ENCODE peak calls at places on chromosomes 6 and 20, in six cellular contexts. P is pancreas, Y is epithelial cell of esophagus, L is glutamatergic neuron, S is body of pancreas, Z is Calu3. W is an unnamed sample.

GRCh38 chr6:34484899-34485298 is 19.0 kb downstream of the PACSIN1 start:
- DNase-seq in P (no peak), Y (peak; percentile 93), L (no peak), S (no peak), Z (peak; percentile 76), W (no peak)

GRCh38 chr6:7479801-7480266 is 61.6 kb upstream of the DSP start:
- DNase-seq in P (peak; percentile 54), Y (peak; percentile 100), L (no peak), S (peak; percentile 69), Z (peak; percentile 40), W (peak; percentile 83)

GRCh38 chr20:29878777-29879442 is 1378.6 kb upstream of the DEFB115 start:
- DNase-seq in P (no peak), Y (no peak), L (no peak), S (no peak), Z (no peak), W (no peak)

GRCh38 chr20:24497851-24498250 is 28.4 kb downstream of the SYNDIG1 start:
- DNase-seq in P (peak; percentile 58), Y (peak; percentile 77), L (no peak), S (peak; percentile 54), Z (no peak), W (no peak)

GRCh38 chr6:88220493-88220892 is 54.3 kb upstream of the CNR1 start:
- DNase-seq in P (no peak), Y (peak; percentile 42), L (no peak), S (no peak), Z (no peak), W (no peak)

GRCh38 chr6:38589367-38589720 is 50.4 kb downstream of the BTBD9 start:
- DNase-seq in P (no peak), Y (peak; percentile 58), L (no peak), S (no peak), Z (no peak), W (no peak)

GRCh38 chr6:16766043-16766521 is 4.8 kb upstream of the ATXN1 start:
- DNase-seq in P (no peak), Y (peak; percentile 75), L (no peak), S (no peak), Z (peak; percentile 7), W (no peak)

GRCh38 chr6:52162940-52163908 is 23.0 kb upstream of the IL17A start:
- DNase-seq in P (no peak), Y (peak; percentile 66), L (no peak), S (no peak), Z (no peak), W (no peak)

GRCh38 chr6:149940673-149940984 is 1.2 kb upstream of the ULBP2 start:
- DNase-seq in P (no peak), Y (no peak), L (no peak), S (no peak), Z (no peak), W (no peak)

GRCh38 chr6:71676298-71676697 is 210.1 kb upstream of the RIMS1 start:
- DNase-seq in P (no peak), Y (no peak), L (no peak), S (no peak), Z (no peak), W (no peak)

GRCh38 chr20:50788868-50789125 is 6.1 kb upstream of the BCAS4 start:
- DNase-seq in P (no peak), Y (no peak), L (no peak), S (no peak), Z (no peak), W (no peak)

GRCh38 chr6:35058827-35059522 is 82.2 kb downstream of the TCP11 start:
- DNase-seq in P (no peak), Y (no peak), L (peak; percentile 17), S (no peak), Z (no peak), W (no peak)

GRCh38 chr6:71979911-71980310 is 93.6 kb downstream of the RIMS1 start:
- DNase-seq in P (no peak), Y (peak; percentile 68), L (no peak), S (no peak), Z (no peak), W (no peak)

GRCh38 chr6:55734256-55734655 is 141.1 kb downstream of the BMP5 start:
- DNase-seq in P (no peak), Y (peak; percentile 61), L (no peak), S (no peak), Z (no peak), W (no peak)

GRCh38 chr6:142323377-142323776 is 21.6 kb downstream of the ADGRG6 start:
- DNase-seq in P (no peak), Y (peak; percentile 98), L (no peak), S (no peak), Z (no peak), W (no peak)

GRCh38 chr6:25608562-25609174 is 43.3 kb upstream of the SCGN start:
- DNase-seq in P (no peak), Y (no peak), L (no peak), S (no peak), Z (no peak), W (no peak)

GRCh38 chr20:56380375-56380774 is 11.6 kb downstream of the AURKA start:
- DNase-seq in P (no peak), Y (no peak), L (no peak), S (no peak), Z (no peak), W (no peak)

GRCh38 chr6:29945421-29945820 is 3.1 kb downstream of the HLA-A start:
- DNase-seq in P (no peak), Y (no peak), L (no peak), S (no peak), Z (no peak), W (no peak)

GRCh38 chr6:127191716-127192115 is 73.2 kb downstream of the RSPO3 start:
- DNase-seq in P (no peak), Y (peak; percentile 58), L (no peak), S (no peak), Z (no peak), W (no peak)

GRCh38 chr6:82955841-82956240 is 109.8 kb downstream of the UBE3D start:
- DNase-seq in P (no peak), Y (peak; percentile 70), L (no peak), S (no peak), Z (no peak), W (no peak)

DNA sequence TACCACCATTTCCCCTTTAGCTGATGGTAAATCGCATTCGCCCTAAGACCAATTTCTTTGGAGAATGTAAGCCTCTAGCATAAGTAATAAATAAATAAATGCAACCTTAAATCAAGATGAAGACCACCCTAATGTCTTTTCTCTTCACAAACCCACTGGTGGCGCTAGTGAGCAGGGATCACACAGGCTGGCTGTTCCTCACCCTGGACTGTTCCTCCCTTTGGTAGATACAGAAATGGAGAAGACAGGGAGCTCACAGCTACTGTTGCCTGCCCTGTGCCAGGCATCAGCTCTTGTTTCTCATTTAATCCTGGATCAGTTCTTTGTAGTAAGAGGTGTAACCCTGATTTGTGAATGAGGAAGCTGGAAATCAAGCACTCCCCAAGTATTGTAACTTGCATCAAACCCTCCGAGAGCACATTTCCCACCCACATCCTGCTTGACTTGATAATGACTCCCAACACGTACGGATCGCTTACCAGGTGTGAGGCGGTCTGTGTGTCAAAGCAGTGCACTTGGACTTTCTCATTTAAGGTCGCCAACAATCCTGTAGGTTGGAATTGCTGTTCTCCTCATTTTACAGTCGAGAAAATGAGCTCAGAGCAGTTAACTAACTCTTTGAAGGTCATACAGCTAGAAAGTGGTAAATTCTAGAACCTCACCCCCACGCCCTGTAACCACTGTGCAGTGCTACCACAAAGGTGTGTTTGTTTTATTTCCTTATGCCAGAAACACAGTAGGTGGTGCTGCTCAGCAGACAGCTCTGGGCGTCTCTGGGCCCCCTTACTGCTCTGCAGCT is 236.2 kb downstream of the TSHZ2 start:
- DNase-seq in P (no peak), Y (no peak), L (peak; percentile 58), S (no peak), Z (no peak), W (no peak)
- TF ChIP-seq CTCF in P (no peak), Y (no peak), L (peak; percentile 48), S (no peak), Z (no peak), W (no peak)

DNA sequence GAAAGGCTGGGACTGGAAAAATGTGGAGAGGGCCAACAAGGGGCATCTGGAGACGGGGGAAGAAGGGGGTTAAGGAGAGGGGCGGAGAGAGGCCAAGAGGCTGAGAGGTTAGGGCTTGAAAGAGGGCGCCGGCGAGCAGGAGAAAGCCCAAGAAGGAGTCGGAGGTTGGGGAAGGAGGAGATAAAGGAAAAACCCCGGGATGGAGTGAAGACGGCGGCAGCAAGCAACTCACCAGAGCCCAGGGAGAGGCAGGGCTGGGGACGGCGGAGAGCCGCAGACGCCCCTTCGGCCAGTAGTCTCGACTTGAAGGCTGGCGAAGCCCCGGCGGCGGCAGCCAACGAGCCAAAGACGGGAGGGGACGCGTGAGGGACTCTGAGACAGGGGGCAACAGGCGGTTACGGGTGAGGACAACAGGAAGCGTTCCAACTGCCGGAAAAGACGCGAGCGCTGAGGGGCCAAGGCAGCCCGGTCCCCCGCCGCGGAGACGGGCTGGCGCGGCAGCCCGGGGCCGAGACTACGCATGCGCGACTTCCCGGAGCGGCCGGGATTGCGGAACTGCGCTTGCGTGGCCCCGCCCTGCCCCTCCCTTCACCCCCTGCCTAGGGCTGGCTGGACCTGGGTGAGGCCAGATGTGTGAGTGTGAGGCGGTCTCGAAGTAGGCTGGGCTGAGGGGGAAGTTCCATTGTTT is at the start of gene STK38:
- DNase-seq in P (peak; percentile 89), Y (peak; percentile 89), L (peak; percentile 93), S (peak; percentile 94), Z (peak; percentile 94), W (peak; percentile 89)
- TF ChIP-seq CTCF in P (no peak), Y (no peak), L (no peak), S (no peak), Z (no peak), W (no peak)

GRCh38 chr6:143501851-143502250 is 9.7 kb downstream of the FUCA2 start:
- DNase-seq in P (no peak), Y (no peak), L (no peak), S (no peak), Z (no peak), W (no peak)
- TF ChIP-seq CTCF in P (no peak), Y (no peak), L (no peak), S (no peak), Z (no peak), W (no peak)

GRCh38 chr20:20233041-20233514 is 134.8 kb upstream of the INSM1 start:
- DNase-seq in P (no peak), Y (no peak), L (no peak), S (no peak), Z (no peak), W (no peak)

GRCh38 chr20:20241966-20242365 is 125.9 kb upstream of the INSM1 start:
- DNase-seq in P (no peak), Y (no peak), L (no peak), S (no peak), Z (no peak), W (no peak)

GRCh38 chr20:20235681-20236080 is 132.2 kb upstream of the INSM1 start:
- DNase-seq in P (no peak), Y (no peak), L (no peak), S (no peak), Z (no peak), W (no peak)

GRCh38 chr20:20231528-20232298 is 136.2 kb upstream of the INSM1 start:
- DNase-seq in P (no peak), Y (no peak), L (no peak), S (no peak), Z (no peak), W (no peak)

GRCh38 chr20:20237093-20237959 is 130.6 kb upstream of the INSM1 start:
- DNase-seq in P (peak; percentile 19), Y (peak; percentile 47), L (peak; percentile 60), S (peak; percentile 42), Z (peak; percentile 13), W (peak; percentile 30)
- TF ChIP-seq CTCF in P (peak; percentile 49), Y (peak; percentile 89), L (peak; percentile 86), S (peak; percentile 62), Z (no peak), W (peak; percentile 33)

GRCh38 chr6:160261991-160262718 is 3.5 kb upstream of the SLC22A2 start:
- DNase-seq in P (no peak), Y (no peak), L (no peak), S (no peak), Z (no peak), W (no peak)
- TF ChIP-seq CTCF in P (no peak), Y (peak; percentile 4), L (no peak), S (no peak), Z (no peak), W (no peak)

W was measured in prostate gland.